ENCODE peak calls at places on chromosome 7, in eight cellular contexts. D, O, B, J, C, Q, T and L are unnamed samples.
A peak's percentile ranks its signal among the peaks of the same experiment; 100 is the strongest.

GRCh38 chr7:151731022-151731441 is 145.9 kb downstream of the PRKAG2 start:
- DNase-seq in D (no peak), O (peak; percentile 73), B (no peak), J (no peak), C (no peak), Q (no peak), T (no peak), L (no peak)

GRCh38 chr7:134359787-134360432 is 43.2 kb upstream of the SLC35B4 start:
- DNase-seq in D (no peak), O (no peak), B (no peak), J (no peak), C (no peak), Q (no peak), T (no peak), L (no peak)

GRCh38 chr7:158572000-158572828 is 15.4 kb downstream of the PTPRN2 start:
- DNase-seq in D (no peak), O (peak; percentile 30), B (peak; percentile 8), J (no peak), C (no peak), Q (no peak), T (no peak), L (no peak)

GRCh38 chr7:94195201-94195600 is 191.0 kb upstream of the BET1 start:
- DNase-seq in D (no peak), O (no peak), B (no peak), J (no peak), C (no peak), Q (no peak), T (no peak), L (no peak)

GRCh38 chr7:84946549-84946948 is 240.3 kb downstream of the SEMA3D start:
- DNase-seq in D (no peak), O (no peak), B (no peak), J (no peak), C (no peak), Q (no peak), T (no peak), L (no peak)

GRCh38 chr7:14507617-14508016 is 394.9 kb downstream of the DGKB start:
- DNase-seq in D (no peak), O (no peak), B (no peak), J (no peak), C (no peak), Q (no peak), T (no peak), L (no peak)

GRCh38 chr7:128057909-128058308 is 26.7 kb upstream of the LRRC4 start:
- DNase-seq in D (no peak), O (no peak), B (no peak), J (no peak), C (no peak), Q (no peak), T (no peak), L (no peak)

GRCh38 chr7:34675749-34676374 is 17.8 kb downstream of the NPSR1 start:
- DNase-seq in D (peak; percentile 53), O (peak; percentile 60), B (peak; percentile 21), J (peak; percentile 51), C (no peak), Q (no peak), T (no peak), L (no peak)

GRCh38 chr7:117077658-117078057 is 124.4 kb downstream of the ST7 start:
- DNase-seq in D (no peak), O (no peak), B (no peak), J (no peak), C (no peak), Q (no peak), T (no peak), L (no peak)

GRCh38 chr7:113289140-113289740 is 170.9 kb upstream of the SMIM30 start:
- DNase-seq in D (no peak), O (peak; percentile 66), B (peak; percentile 42), J (no peak), C (no peak), Q (no peak), T (peak; percentile 71), L (no peak)

GRCh38 chr7:54278847-54279246 is 263.3 kb upstream of the VSTM2A start:
- DNase-seq in D (no peak), O (no peak), B (no peak), J (no peak), C (no peak), Q (no peak), T (no peak), L (no peak)

GRCh38 chr7:27211694-27212316 is 11.9 kb upstream of the HOXA13 start:
- DNase-seq in D (no peak), O (no peak), B (no peak), J (no peak), C (no peak), Q (no peak), T (no peak), L (no peak)

GRCh38 chr7:27212587-27213149 is 12.8 kb upstream of the HOXA13 start:
- DNase-seq in D (no peak), O (no peak), B (no peak), J (no peak), C (no peak), Q (peak; percentile 37), T (no peak), L (peak; percentile 81)

GRCh38 chr7:27214587-27214950 is 14.7 kb upstream of the HOXA13 start:
- DNase-seq in D (no peak), O (no peak), B (no peak), J (no peak), C (no peak), Q (no peak), T (no peak), L (peak; percentile 93)

GRCh38 chr7:27213904-27214586 is 14.2 kb upstream of the HOXA13 start:
- DNase-seq in D (no peak), O (no peak), B (no peak), J (no peak), C (no peak), Q (no peak), T (no peak), L (peak; percentile 44)

GRCh38 chr7:27213150-27213903 is 13.4 kb upstream of the HOXA13 start:
- DNase-seq in D (peak; percentile 64), O (no peak), B (no peak), J (no peak), C (no peak), Q (peak; percentile 47), T (no peak), L (peak; percentile 58)
- H3K4me3 ChIP-seq in D (peak overlapping the region; percentile 38), O (peak overlapping the region; percentile 25), B (no peak overlapping the region), J (no peak overlapping the region), C (peak overlapping the region; percentile 3), Q (no peak overlapping the region), T (no peak overlapping the region), L (peak overlapping the region; percentile 12)

GRCh38 chr7:130888468-130888867 is 154.5 kb upstream of the KLF14 start:
- DNase-seq in D (no peak), O (no peak), B (no peak), J (no peak), C (no peak), Q (no peak), T (no peak), L (no peak)

GRCh38 chr7:130887182-130888016 is 153.4 kb upstream of the KLF14 start:
- DNase-seq in D (peak; percentile 14), O (no peak), B (no peak), J (peak; percentile 89), C (no peak), Q (no peak), T (peak; percentile 89), L (no peak)

GRCh38 chr7:130890176-130891020 is 156.4 kb upstream of the KLF14 start:
- DNase-seq in D (no peak), O (no peak), B (no peak), J (no peak), C (no peak), Q (no peak), T (no peak), L (no peak)

GRCh38 chr7:130886438-130887135 is 152.6 kb upstream of the KLF14 start:
- DNase-seq in D (peak; percentile 6), O (no peak), B (no peak), J (peak; percentile 42), C (no peak), Q (no peak), T (no peak), L (no peak)

DNA sequence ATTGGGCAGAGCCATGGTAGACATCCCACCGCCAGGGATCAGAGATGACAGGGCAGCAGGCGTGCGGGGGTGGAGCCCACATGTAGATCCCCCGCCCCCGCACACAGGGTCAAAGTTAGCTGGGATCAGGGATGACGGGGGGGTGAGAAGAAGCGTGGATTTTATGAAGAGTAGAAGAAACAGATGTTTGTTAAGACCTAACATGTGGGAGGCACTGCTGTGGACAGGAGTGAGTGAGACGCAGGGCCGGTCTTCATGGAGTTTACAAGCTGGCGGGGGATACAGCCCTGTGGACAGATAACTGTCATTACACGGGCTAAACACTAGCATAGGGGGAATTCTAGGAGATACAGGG is 154.0 kb upstream of the KLF14 start:
- DNase-seq in D (no peak), O (no peak), B (no peak), J (no peak), C (no peak), Q (no peak), T (no peak), L (no peak)
- H3K4me1 ChIP-seq in D (peaks cover 3% of the 10 kb centered on the region), O (peaks cover 14% of the 10 kb centered on the region), B (no peaks in the 10 kb centered on the region), J (peaks cover 73% of the 10 kb centered on the region), C (peaks cover 75% of the 10 kb centered on the region), Q (peaks cover 61% of the 10 kb centered on the region), T (peaks cover 43% of the 10 kb centered on the region), L (peaks cover 84% of the 10 kb centered on the region)

GRCh38 chr7:29297194-29297890 is 102.8 kb downstream of the CHN2 start:
- DNase-seq in D (peak; percentile 86), O (peak; percentile 49), B (no peak), J (no peak), C (no peak), Q (no peak), T (no peak), L (no peak)
- TF ChIP-seq CTCF in D (peak; percentile 82), O (peak; percentile 52), B (peak; percentile 59), J (peak; percentile 13), C (no peak), Q (no peak), T (no peak), L (no peak)

GRCh38 chr7:27143022-27143949 is at the start of gene HOXA5:
- DNase-seq in D (peak; percentile 96), O (peak; percentile 90), B (peak; percentile 48), J (peak; percentile 97), C (peak; percentile 84), Q (peak; percentile 73), T (peak; percentile 100), L (peak; percentile 88)

GRCh38 chr7:27143950-27144798 is 693 bp upstream of the HOXA5 start:
- DNase-seq in D (no peak), O (no peak), B (no peak), J (no peak), C (peak; percentile 53), Q (no peak), T (peak; percentile 72), L (no peak)

GRCh38 chr7:27141591-27142561 is 1.6 kb downstream of the HOXA5 start:
- DNase-seq in D (peak; percentile 55), O (peak; percentile 73), B (no peak), J (no peak), C (peak; percentile 37), Q (peak; percentile 60), T (no peak), L (no peak)

GRCh38 chr7:27141138-27141537 is 2.3 kb downstream of the HOXA5 start:
- DNase-seq in D (no peak), O (no peak), B (no peak), J (no peak), C (no peak), Q (no peak), T (no peak), L (no peak)

DNA sequence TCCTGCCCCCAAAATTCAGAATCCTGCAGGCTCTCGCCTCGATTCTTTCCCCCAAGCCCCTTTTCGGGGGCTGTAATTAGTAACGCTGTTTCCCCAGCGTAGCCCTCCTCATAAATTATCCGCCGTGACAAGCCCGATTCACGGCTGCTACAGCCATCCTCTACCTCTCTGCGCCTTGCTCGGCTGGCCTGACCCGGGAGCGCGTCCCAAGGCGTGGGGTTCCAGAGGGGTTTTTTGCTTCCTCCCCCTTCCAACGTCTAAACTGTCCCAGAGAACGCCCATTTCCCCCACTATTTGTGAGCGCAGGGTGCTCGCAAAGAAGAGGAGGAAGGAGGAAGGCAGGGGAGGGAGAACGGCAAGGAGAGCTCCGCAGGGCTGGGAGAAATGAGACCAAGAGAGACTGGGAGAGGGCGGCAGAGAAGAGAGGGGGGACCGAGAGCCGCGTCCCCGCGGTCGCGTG is 889 bp downstream of the HOXA5 start:
- DNase-seq in D (no peak), O (no peak), B (no peak), J (no peak), C (no peak), Q (peak; percentile 59), T (no peak), L (peak; percentile 58)
- H3K4me3 ChIP-seq in D (peak overlapping the region; percentile 59), O (peak overlapping the region; percentile 41), B (no peak overlapping the region), J (peak overlapping the region; percentile 65), C (peak overlapping the region; percentile 77), Q (peak overlapping the region; percentile 39), T (peak overlapping the region; percentile 93), L (peak overlapping the region; percentile 41)